ENCODE peak calls at places on chromosomes 1 and 21, in six cellular contexts. One of them, this sample, is unnamed.

GRCh38 chr1:172219966-172220365 is 200.5 kb upstream of the C1orf105 start:
- DNase-seq in HepG2: no peak
- DNase-seq in GM12891: no peak
- DNase-seq in K562: no peak
- DNase-seq in GM12878: no peak
- DNase-seq in H1: no peak
- DNase-seq in this sample: no peak

GRCh38 chr1:207155018-207155417 is 51.0 kb downstream of the C4BPA start:
- DNase-seq in H1: no peak
- DNase-seq in GM12878: no peak
- DNase-seq in GM12891: no peak
- DNase-seq in HepG2: no peak
- DNase-seq in K562: no peak
- DNase-seq in this sample: no peak

GRCh38 chr1:21659099-21659923 is 9.8 kb downstream of the RAP1GAP start:
- DNase-seq in HepG2: peak
- DNase-seq in GM12878: no peak
- DNase-seq in K562: peak
- DNase-seq in GM12891: peak
- DNase-seq in H1: peak
- DNase-seq in this sample: peak

GRCh38 chr1:29575826-29576225 is 339.5 kb downstream of the PTPRU start:
- DNase-seq in GM12878: no peak
- DNase-seq in K562: no peak
- DNase-seq in HepG2: no peak
- DNase-seq in GM12891: no peak
- DNase-seq in H1: no peak
- DNase-seq in this sample: no peak

GRCh38 chr1:243343970-243344749 is 88.3 kb downstream of the SDCCAG8 start:
- DNase-seq in GM12891: no peak
- DNase-seq in K562: peak
- DNase-seq in H1: no peak
- DNase-seq in HepG2: peak
- DNase-seq in GM12878: peak
- DNase-seq in this sample: no peak

GRCh38 chr1:63663301-63663700 is 70.1 kb downstream of the PGM1 start:
- DNase-seq in K562: no peak
- DNase-seq in GM12878: no peak
- DNase-seq in GM12891: no peak
- DNase-seq in HepG2: no peak
- DNase-seq in H1: no peak
- DNase-seq in this sample: no peak

GRCh38 chr1:161934278-161934608 is 89.4 kb downstream of the OLFML2B start:
- DNase-seq in H1: no peak
- DNase-seq in K562: no peak
- DNase-seq in HepG2: no peak
- DNase-seq in GM12878: no peak
- DNase-seq in GM12891: no peak
- DNase-seq in this sample: no peak

GRCh38 chr1:37792943-37793686 is 532 bp upstream of the MANEAL start:
- DNase-seq in HepG2: no peak
- DNase-seq in K562: no peak
- DNase-seq in GM12891: no peak
- DNase-seq in GM12878: no peak
- DNase-seq in H1: peak
- DNase-seq in this sample: no peak

GRCh38 chr1:223109581-223110026 is 33.4 kb downstream of the TLR5 start:
- DNase-seq in GM12891: no peak
- DNase-seq in K562: no peak
- DNase-seq in H1: no peak
- DNase-seq in HepG2: peak
- DNase-seq in GM12878: no peak
- DNase-seq in this sample: no peak

GRCh38 chr21:43902441-43902840 is 37.4 kb downstream of the AGPAT3 start:
- DNase-seq in GM12878: no peak
- DNase-seq in H1: no peak
- DNase-seq in GM12891: no peak
- DNase-seq in HepG2: no peak
- DNase-seq in K562: no peak
- DNase-seq in this sample: no peak

GRCh38 chr1:119440908-119441307 is 26.0 kb downstream of the HSD3B2 start:
- DNase-seq in K562: no peak
- DNase-seq in GM12878: no peak
- DNase-seq in HepG2: no peak
- DNase-seq in GM12891: no peak
- DNase-seq in H1: no peak
- DNase-seq in this sample: no peak

GRCh38 chr21:33300701-33301631 is 23.8 kb upstream of the IFNAR1 start:
- DNase-seq in GM12878: no peak
- DNase-seq in H1: peak
- DNase-seq in K562: no peak
- DNase-seq in GM12891: no peak
- DNase-seq in HepG2: no peak
- DNase-seq in this sample: no peak

GRCh38 chr1:203135636-203136305 is 8.2 kb downstream of the ADORA1 start:
- DNase-seq in GM12878: no peak
- DNase-seq in H1: no peak
- DNase-seq in HepG2: no peak
- DNase-seq in GM12891: no peak
- DNase-seq in K562: no peak
- DNase-seq in this sample: no peak
- TF ChIP-seq POLR2A in GM12878: no peak
- TF ChIP-seq POLR2A in H1: no peak
- TF ChIP-seq POLR2A in HepG2: no peak
- TF ChIP-seq POLR2A in GM12891: no peak
- TF ChIP-seq POLR2A in K562: no peak
- TF ChIP-seq POLR2A in this sample: no peak

DNA sequence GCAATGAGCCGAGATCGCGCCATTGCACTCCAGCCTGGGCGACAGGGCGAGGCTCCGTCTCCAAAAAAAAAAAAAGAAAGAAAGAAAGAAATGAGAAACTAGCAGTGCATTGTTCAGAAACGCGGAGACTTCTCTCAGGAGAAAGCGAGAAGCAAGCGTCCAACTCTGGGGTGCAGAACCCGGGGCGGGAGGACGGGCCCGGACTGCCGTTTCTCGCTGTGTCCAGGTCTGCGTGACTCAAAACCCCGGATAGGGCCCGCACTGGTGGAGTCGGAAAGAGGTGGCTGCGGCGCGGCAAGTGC is 395 bp upstream of the MIB2 start:
- DNase-seq in K562: no peak
- DNase-seq in GM12878: no peak
- DNase-seq in H1: no peak
- DNase-seq in GM12891: no peak
- DNase-seq in HepG2: no peak
- DNase-seq in this sample: no peak
- TF ChIP-seq POLR2AphosphoS5 in K562: no peak
- TF ChIP-seq POLR2AphosphoS5 in GM12878: no peak
- TF ChIP-seq POLR2AphosphoS5 in H1: no peak
- TF ChIP-seq POLR2AphosphoS5 in GM12891: no peak
- TF ChIP-seq POLR2AphosphoS5 in HepG2: no peak
- TF ChIP-seq POLR2AphosphoS5 in this sample: no peak

GRCh38 chr1:216847385-216848036 is 124.3 kb upstream of the ESRRG start:
- DNase-seq in HepG2: no peak
- DNase-seq in H1: no peak
- DNase-seq in K562: no peak
- DNase-seq in GM12878: no peak
- DNase-seq in GM12891: no peak
- DNase-seq in this sample: no peak
- TF ChIP-seq TAF1 in HepG2: no peak
- TF ChIP-seq TAF1 in H1: no peak
- TF ChIP-seq TAF1 in K562: no peak
- TF ChIP-seq TAF1 in GM12878: no peak
- TF ChIP-seq TAF1 in GM12891: no peak
- TF ChIP-seq TAF1 in this sample: no peak

DNA sequence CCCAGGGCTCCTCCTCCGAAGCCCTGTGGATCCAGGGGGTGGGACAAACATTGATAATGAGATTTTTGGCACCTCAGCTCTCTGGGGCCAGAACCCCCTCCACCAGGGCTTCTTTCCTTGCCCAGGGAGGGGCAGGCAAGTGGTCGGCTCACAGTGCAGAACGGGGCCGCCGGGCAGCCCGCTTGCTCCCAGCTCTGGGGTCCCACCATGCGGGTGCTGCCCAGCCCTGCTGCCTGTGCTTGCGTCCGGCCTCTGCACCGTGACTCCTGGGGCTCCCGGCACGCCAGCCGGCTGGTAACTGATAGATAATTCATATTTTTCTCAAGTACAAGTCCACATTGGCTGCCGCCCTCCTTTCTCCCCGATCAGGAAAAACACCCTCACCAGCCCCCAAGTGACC is 42.0 kb upstream of the CCDC27 start:
- DNase-seq in HepG2: no peak
- DNase-seq in K562: no peak
- DNase-seq in GM12891: no peak
- DNase-seq in GM12878: no peak
- DNase-seq in H1: no peak
- DNase-seq in this sample: no peak
- TF ChIP-seq POLR2A in HepG2: no peak
- TF ChIP-seq POLR2A in K562: no peak
- TF ChIP-seq POLR2A in GM12891: no peak
- TF ChIP-seq POLR2A in GM12878: no peak
- TF ChIP-seq POLR2A in H1: no peak
- TF ChIP-seq POLR2A in this sample: no peak

DNA sequence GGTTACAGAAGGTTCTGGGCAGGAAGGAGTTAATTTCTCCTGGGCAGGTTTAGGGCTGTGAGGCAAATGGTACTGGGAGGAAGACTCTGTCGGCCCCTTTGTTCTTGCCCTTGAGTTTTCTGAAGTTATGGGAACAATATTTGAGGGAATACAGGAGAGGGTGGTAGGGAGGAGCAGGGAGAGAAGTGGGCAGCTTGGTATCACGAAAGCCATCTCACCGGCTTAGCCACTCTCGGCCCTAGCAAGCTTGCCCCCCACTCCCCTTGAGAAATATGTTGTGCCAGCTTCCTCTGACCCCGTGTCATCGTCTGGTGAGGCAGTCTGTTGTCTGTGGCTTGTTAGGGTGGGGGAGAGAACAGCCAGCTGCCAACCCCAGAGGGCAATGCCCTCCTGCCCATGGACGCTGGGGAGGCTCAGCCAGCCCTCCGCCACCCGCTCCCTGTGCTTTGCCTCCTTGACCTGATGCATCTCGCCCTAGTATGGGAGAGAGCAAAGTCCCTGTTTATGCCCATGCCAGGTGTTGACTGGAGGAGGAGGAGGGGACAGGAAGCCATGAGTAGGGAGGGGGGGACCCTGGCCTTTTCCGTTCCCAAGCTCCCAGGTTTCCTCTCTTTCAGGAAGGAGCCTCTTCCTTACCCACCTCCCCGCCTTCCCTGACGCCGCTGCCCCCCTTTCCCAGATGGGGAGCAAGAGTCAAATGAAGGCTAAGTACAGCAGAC is 1.2 kb downstream of the EFNA1 start:
- DNase-seq in GM12878: no peak
- DNase-seq in GM12891: no peak
- DNase-seq in H1: peak
- DNase-seq in K562: no peak
- DNase-seq in HepG2: peak
- DNase-seq in this sample: no peak
- TF ChIP-seq POLR2AphosphoS5 in GM12878: no peak
- TF ChIP-seq POLR2AphosphoS5 in GM12891: no peak
- TF ChIP-seq POLR2AphosphoS5 in H1: no peak
- TF ChIP-seq POLR2AphosphoS5 in K562: no peak
- TF ChIP-seq POLR2AphosphoS5 in HepG2: peak
- TF ChIP-seq POLR2AphosphoS5 in this sample: no peak

DNA sequence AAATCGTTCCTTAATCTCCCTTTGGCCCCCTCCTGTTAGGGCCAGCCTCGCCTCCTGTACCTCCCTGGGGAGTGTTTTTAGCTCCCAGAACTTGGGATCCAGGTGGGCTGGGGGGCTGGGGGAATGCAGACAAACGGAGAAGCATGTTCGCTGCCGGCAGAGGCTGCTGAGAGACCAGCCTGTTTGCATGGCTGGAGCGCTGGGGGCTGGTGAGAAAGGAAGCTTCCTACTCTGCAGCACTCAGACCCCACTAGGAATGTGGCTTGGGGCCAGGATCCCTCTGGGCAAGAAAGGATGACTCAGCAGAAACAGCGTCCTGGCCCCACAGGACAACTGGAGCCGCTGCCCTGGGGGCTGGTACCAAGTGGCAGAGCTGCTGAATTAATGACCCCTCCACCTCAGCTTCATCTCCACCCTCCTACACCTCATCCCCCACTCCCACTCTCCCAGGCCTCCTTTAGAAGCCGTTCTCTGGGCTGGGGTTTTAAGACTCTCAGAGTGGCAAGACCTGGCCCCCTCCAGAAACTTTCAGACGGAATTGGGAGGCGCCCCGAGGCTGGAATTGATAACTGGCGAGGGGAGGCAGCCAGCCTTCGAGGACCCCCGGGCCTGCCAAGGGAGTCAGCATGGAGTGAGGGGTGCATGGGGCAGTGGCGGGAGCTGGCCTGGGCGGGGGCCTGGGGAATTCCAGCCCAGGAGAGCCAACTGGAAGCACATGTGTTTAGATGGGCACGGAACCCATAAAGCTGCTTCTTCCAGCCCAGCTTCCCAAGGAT is 28.5 kb upstream of the EPS8L3 start:
- DNase-seq in GM12891: no peak
- DNase-seq in HepG2: peak
- DNase-seq in GM12878: no peak
- DNase-seq in H1: peak
- DNase-seq in K562: peak
- DNase-seq in this sample: no peak
- TF ChIP-seq TAF1 in GM12891: no peak
- TF ChIP-seq TAF1 in HepG2: peak
- TF ChIP-seq TAF1 in GM12878: no peak
- TF ChIP-seq TAF1 in H1: no peak
- TF ChIP-seq TAF1 in K562: no peak
- TF ChIP-seq TAF1 in this sample: no peak

GRCh38 chr1:46719689-46720088 is 775 bp upstream of the EFCAB14 start:
- DNase-seq in HepG2: no peak
- DNase-seq in GM12891: no peak
- DNase-seq in H1: no peak
- DNase-seq in K562: peak
- DNase-seq in GM12878: no peak
- DNase-seq in this sample: no peak

GRCh38 chr1:46718340-46718726 is 581 bp downstream of the EFCAB14 start:
- DNase-seq in GM12878: no peak
- DNase-seq in GM12891: no peak
- DNase-seq in H1: no peak
- DNase-seq in HepG2: no peak
- DNase-seq in K562: no peak
- DNase-seq in this sample: no peak

GRCh38 chr1:46717654-46718053 is 1.3 kb downstream of the EFCAB14 start:
- DNase-seq in K562: no peak
- DNase-seq in GM12878: no peak
- DNase-seq in GM12891: no peak
- DNase-seq in HepG2: no peak
- DNase-seq in H1: no peak
- DNase-seq in this sample: no peak

GRCh38 chr1:46721204-46721603 is 2.3 kb upstream of the EFCAB14 start:
- DNase-seq in GM12878: no peak
- DNase-seq in H1: no peak
- DNase-seq in HepG2: no peak
- DNase-seq in K562: no peak
- DNase-seq in GM12891: no peak
- DNase-seq in this sample: no peak

GRCh38 chr1:46718727-46719622 is at the start of gene EFCAB14:
- DNase-seq in GM12878: peak
- DNase-seq in H1: peak
- DNase-seq in HepG2: peak
- DNase-seq in GM12891: peak
- DNase-seq in K562: peak
- DNase-seq in this sample: peak
- TF ChIP-seq POLR2A in GM12878: peak
- TF ChIP-seq POLR2A in H1: peak
- TF ChIP-seq POLR2A in HepG2: peak
- TF ChIP-seq POLR2A in GM12891: peak
- TF ChIP-seq POLR2A in K562: peak
- TF ChIP-seq POLR2A in this sample: peak

This sample was measured in GM12892.